ENCODE peak calls at places on chromosomes 16 and 17, in seven cellular contexts. S is thyroid gland, I is prostate gland, H is IMR-90, V is adrenal gland, Q is esophagus squamous epithelium, O is body of pancreas. L is an unnamed sample. For H3K4me1, the result is how much of the 10 kb centered on the place peaks cover.

GRCh38 chr17:32266389-32267269 is 997 bp downstream of the RHBDL3 start:
- DNase-seq in Q (no peak), S (peak), I (no peak), O (no peak), H (no peak), V (no peak), L (no peak)

GRCh38 chr16:50323335-50324011 is 45.3 kb downstream of the BRD7 start:
- DNase-seq in O (no peak), H (peak), I (no peak), V (no peak), Q (no peak), S (no peak), L (peak)

GRCh38 chr16:50438041-50438437 is 69.3 kb upstream of the BRD7 start:
- DNase-seq in I (no peak), V (no peak), Q (no peak), O (no peak), H (no peak), S (no peak), L (no peak)

GRCh38 chr16:10756574-10756973 is 12.9 kb downstream of the NUBP1 start:
- DNase-seq in H (peak), Q (no peak), I (no peak), S (no peak), V (no peak), O (no peak), L (no peak)

GRCh38 chr17:75755205-75755901 is 9.6 kb downstream of the GALK1 start:
- DNase-seq in S (no peak), O (no peak), H (no peak), I (no peak), Q (no peak), V (no peak), L (peak)

GRCh38 chr16:58518083-58518979 is 3.0 kb downstream of the SETD6 start:
- DNase-seq in S (no peak), V (no peak), I (no peak), H (no peak), O (no peak), Q (no peak), L (no peak)

GRCh38 chr17:16419929-16420271 is 4.5 kb downstream of the TRPV2 start:
- DNase-seq in I (no peak), O (no peak), S (peak), H (peak), Q (no peak), V (no peak), L (no peak)

GRCh38 chr16:70696952-70697600 is 11.2 kb upstream of the MTSS2 start:
- DNase-seq in O (no peak), H (no peak), I (peak), V (no peak), Q (no peak), S (peak), L (no peak)

GRCh38 chr17:38711792-38712571 is 6.9 kb downstream of the MLLT6 start:
- DNase-seq in Q (no peak), S (no peak), H (no peak), V (no peak), I (no peak), O (peak), L (no peak)

GRCh38 chr17:49252148-49252682 is 21.6 kb upstream of the PHOSPHO1 start:
- DNase-seq in Q (no peak), H (no peak), S (no peak), V (peak), O (peak), I (no peak), L (no peak)

GRCh38 chr17:4221899-4222659 is 41.7 kb downstream of the ANKFY1 start:
- DNase-seq in H (no peak), I (no peak), S (no peak), O (no peak), V (no peak), Q (no peak), L (no peak)

GRCh38 chr16:75197522-75198134 is 9.3 kb downstream of the CTRB2 start:
- DNase-seq in V (no peak), Q (no peak), S (no peak), I (no peak), O (no peak), H (no peak), L (peak)

GRCh38 chr16:88783391-88784073 is 1.5 kb downstream of the PIEZO1 start:
- DNase-seq in I (peak), Q (no peak), V (no peak), S (no peak), O (peak), H (peak), L (no peak)
- TF ChIP-seq POLR2A in I (no peak), Q (no peak), V (no peak), S (no peak), O (no peak), H (no peak), L (no peak)

GRCh38 chr17:17808706-17809432 is 27.9 kb downstream of the SREBF1 start:
- DNase-seq in I (no peak), Q (no peak), H (peak), V (peak), S (peak), O (no peak), L (no peak)
- H3K27ac ChIP-seq in I (peak), Q (peak), H (no peak), V (peak), S (no peak), O (no peak), L (no peak)

DNA sequence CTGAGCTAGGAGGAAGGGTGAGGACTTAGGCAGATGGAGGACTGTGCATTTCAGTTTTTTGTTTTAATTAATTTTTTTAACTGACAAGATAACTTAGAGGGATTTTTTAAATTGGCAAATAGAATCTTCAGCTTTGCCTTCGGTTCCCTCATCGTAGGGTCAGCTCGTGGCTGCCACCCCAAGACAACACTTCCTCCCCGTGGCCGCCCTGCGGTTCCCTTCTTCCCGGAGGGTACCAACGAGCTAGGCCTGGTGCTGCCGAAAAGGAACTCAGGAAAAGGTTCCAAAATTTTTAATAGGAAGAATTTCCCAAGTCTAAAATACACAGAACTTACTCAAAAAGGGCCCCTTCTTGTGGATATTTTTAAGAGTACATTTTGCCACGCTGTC is 210.5 kb upstream of the CHMP6 start:
- DNase-seq in Q (no peak), I (no peak), V (no peak), S (no peak), H (no peak), O (no peak), L (no peak)
- H3K4me1 ChIP-seq in Q (under half), I (under half), V (under half), S (under half), H (under half), O (under half), L (under half)

GRCh38 chr17:53780320-53780719 is 42.4 kb upstream of the KIF2B start:
- DNase-seq in V (no peak), O (peak), Q (no peak), S (no peak), I (no peak), H (no peak), L (no peak)
- TF ChIP-seq POLR2A in V (no peak), O (no peak), Q (no peak), S (no peak), I (no peak), H (no peak), L (no peak)

L was measured in heart left ventricle.